ENCODE peak calls at places on chromosomes 11 and 22, in five cellular contexts. G, O, M, R and E are unnamed samples.

GRCh38 chr22:29998627-29999026 is 81.6 kb upstream of the HORMAD2 start:
- DNase-seq in G (no peak), O (no peak), M (peak; percentile 45), R (no peak), E (no peak)

GRCh38 chr11:86811637-86812321 is 11.4 kb downstream of the PRSS23 start:
- DNase-seq in G (peak; percentile 85), O (no peak), M (peak; percentile 81), R (peak; percentile 63), E (no peak)

GRCh38 chr11:120682866-120683265 is 171.3 kb downstream of the GRIK4 start:
- DNase-seq in G (peak; percentile 82), O (no peak), M (peak; percentile 92), R (no peak), E (no peak)

GRCh38 chr11:17352925-17353227 is 1.3 kb downstream of the NCR3LG1 start:
- DNase-seq in G (peak; percentile 34), O (peak; percentile 18), M (peak; percentile 64), R (peak; percentile 66), E (peak; percentile 10)

GRCh38 chr11:32105871-32106312 is 15.0 kb downstream of the RCN1 start:
- DNase-seq in G (no peak), O (no peak), M (no peak), R (no peak), E (no peak)

GRCh38 chr11:119375629-119376196 is 5.8 kb downstream of the USP2 start:
- DNase-seq in G (peak; percentile 86), O (peak; percentile 85), M (peak; percentile 86), R (no peak), E (no peak)

GRCh38 chr11:73962097-73962705 is 11.4 kb downstream of the DNAJB13 start:
- DNase-seq in G (no peak), O (no peak), M (no peak), R (no peak), E (no peak)

GRCh38 chr11:117172678-117173421 is 5.7 kb upstream of the SIDT2 start:
- DNase-seq in G (no peak), O (no peak), M (no peak), R (peak; percentile 49), E (no peak)

GRCh38 chr22:36293606-36294292 is 40.8 kb downstream of the APOL1 start:
- DNase-seq in G (no peak), O (peak; percentile 13), M (no peak), R (no peak), E (no peak)

GRCh38 chr22:50270302-50271010 is at the start of gene MAPK11:
- DNase-seq in G (peak; percentile 61), O (peak; percentile 73), M (peak; percentile 82), R (peak; percentile 87), E (peak; percentile 77)

GRCh38 chr11:21811572-21811971 is 381.3 kb upstream of the ANO5 start:
- DNase-seq in G (no peak), O (no peak), M (no peak), R (no peak), E (no peak)

GRCh38 chr11:68337399-68337835 is 25.0 kb downstream of the LRP5 start:
- DNase-seq in G (no peak), O (no peak), M (no peak), R (no peak), E (no peak)

GRCh38 chr22:31488988-31489617 is 539 bp downstream of the EIF4ENIF1 start:
- DNase-seq in G (peak; percentile 7), O (peak; percentile 36), M (peak; percentile 76), R (peak; percentile 73), E (peak; percentile 19)

GRCh38 chr11:15967166-15967565 is 389.2 kb downstream of the SOX6 start:
- DNase-seq in G (no peak), O (no peak), M (no peak), R (peak; percentile 53), E (no peak)

GRCh38 chr11:24295360-24295759 is 201.5 kb upstream of the LUZP2 start:
- DNase-seq in G (peak; percentile 5), O (no peak), M (no peak), R (peak; percentile 8), E (no peak)

GRCh38 chr22:50526849-50527801 is 1.7 kb upstream of the SCO2 start:
- DNase-seq in G (no peak), O (peak; percentile 65), M (no peak), R (peak; percentile 29), E (no peak)

GRCh38 chr11:83827940-83828554 is 541.9 kb upstream of the CCDC90B start:
- DNase-seq in G (peak; percentile 52), O (no peak), M (peak; percentile 63), R (peak; percentile 73), E (no peak)

GRCh38 chr11:15816270-15816871 is 540.0 kb downstream of the SOX6 start:
- DNase-seq in G (peak; percentile 92), O (no peak), M (peak; percentile 74), R (peak; percentile 97), E (no peak)

GRCh38 chr11:117020873-117021564 is 77.2 kb downstream of the SIK3 start:
- DNase-seq in G (no peak), O (no peak), M (no peak), R (no peak), E (no peak)

GRCh38 chr11:26842458-26842841 is 120.6 kb upstream of the SLC5A12 start:
- DNase-seq in G (peak; percentile 8), O (no peak), M (peak; percentile 64), R (peak; percentile 70), E (no peak)

GRCh38 chr11:19311306-19312030 is 70.7 kb upstream of the E2F8 start:
- DNase-seq in G (peak; percentile 50), O (peak; percentile 52), M (peak; percentile 72), R (peak; percentile 74), E (peak; percentile 26)

GRCh38 chr11:43644626-43645299 is 35.8 kb upstream of the HSD17B12 start:
- DNase-seq in G (peak; percentile 3), O (no peak), M (peak; percentile 54), R (peak; percentile 38), E (no peak)

GRCh38 chr22:20111689-20112622 is 3.9 kb upstream of the RANBP1 start:
- DNase-seq in G (no peak), O (peak; percentile 13), M (no peak), R (no peak), E (no peak)
- H3K36me3 ChIP-seq in G (peaks cover 79% of the 10 kb centered on the region), O (peaks cover 82% of the 10 kb centered on the region), M (peaks cover 12% of the 10 kb centered on the region), R (peaks cover 77% of the 10 kb centered on the region), E (peaks cover 58% of the 10 kb centered on the region)

DNA sequence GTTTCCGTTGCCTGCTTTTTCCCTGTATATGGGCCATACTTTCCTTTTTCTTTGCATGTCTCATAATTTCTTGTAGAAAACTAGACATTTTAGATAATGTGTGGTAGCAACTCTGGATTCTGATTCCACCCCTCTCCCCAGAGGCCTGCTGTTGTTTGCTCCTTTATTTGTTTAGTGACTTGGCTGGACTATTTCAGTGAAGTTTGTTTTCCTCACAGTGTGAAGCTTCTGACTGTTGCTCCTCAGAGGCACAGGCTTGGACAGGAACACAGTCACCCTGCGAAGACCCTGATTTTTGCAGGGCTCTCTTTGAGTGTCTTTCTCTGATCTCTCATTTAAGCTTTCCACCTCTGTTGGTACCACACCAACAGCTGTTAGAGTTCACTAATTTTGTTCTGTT is 72.5 kb downstream of the SWAP70 start:
- DNase-seq in G (no peak), O (no peak), M (no peak), R (no peak), E (no peak)
- H3K36me3 ChIP-seq in G (peaks cover 39% of the 10 kb centered on the region), O (peaks cover 83% of the 10 kb centered on the region), M (peaks cover 64% of the 10 kb centered on the region), R (peaks cover 84% of the 10 kb centered on the region), E (no peaks in the 10 kb centered on the region)

GRCh38 chr22:45548991-45549736 is 46.5 kb downstream of the FBLN1 start:
- DNase-seq in G (peak; percentile 94), O (peak; percentile 42), M (peak; percentile 97), R (no peak), E (no peak)

GRCh38 chr22:45548441-45548840 is 45.8 kb downstream of the FBLN1 start:
- DNase-seq in G (no peak), O (no peak), M (no peak), R (no peak), E (no peak)

GRCh38 chr22:45547016-45547345 is 44.3 kb downstream of the FBLN1 start:
- DNase-seq in G (no peak), O (no peak), M (no peak), R (no peak), E (no peak)

GRCh38 chr22:45544588-45545170 is 42.0 kb downstream of the FBLN1 start:
- DNase-seq in G (peak; percentile 35), O (peak; percentile 46), M (peak; percentile 47), R (no peak), E (no peak)

DNA sequence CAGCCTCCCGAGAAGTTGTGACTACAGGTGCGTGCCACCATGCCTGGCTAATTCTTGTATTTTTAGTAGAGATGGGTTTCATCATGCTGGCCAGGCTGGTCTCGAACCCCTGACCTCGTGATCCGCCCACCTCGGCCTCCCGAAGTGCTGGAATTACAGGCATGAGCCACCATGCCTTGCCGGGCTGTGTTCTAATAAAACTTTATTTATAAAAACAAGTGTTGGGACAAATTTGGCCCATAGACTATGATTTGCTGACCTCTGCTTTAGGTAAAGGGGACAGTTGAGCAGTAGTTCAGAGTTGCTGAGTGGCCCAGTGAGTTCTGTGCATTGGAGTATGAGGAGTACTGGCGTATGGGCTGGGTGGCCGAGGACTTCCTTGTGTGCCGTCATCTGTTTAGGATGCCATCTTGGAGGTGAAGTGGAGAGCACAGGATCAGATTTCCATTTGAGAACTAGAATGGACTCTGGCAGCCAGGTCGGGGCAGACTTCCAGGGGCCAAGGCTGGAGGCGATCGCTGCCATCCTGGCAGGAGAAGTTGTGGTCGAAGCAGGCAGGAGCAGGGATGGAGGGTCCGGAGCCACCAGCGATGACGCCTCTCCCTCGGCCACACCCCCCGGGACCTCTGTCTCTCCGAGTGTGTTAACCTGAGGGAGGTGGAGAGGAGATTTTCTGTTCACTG is 43.8 kb downstream of the FBLN1 start:
- DNase-seq in G (no peak), O (no peak), M (no peak), R (no peak), E (no peak)
- H3K36me3 ChIP-seq in G (peaks cover 84% of the 10 kb centered on the region), O (peaks cover 21% of the 10 kb centered on the region), M (peaks cover 15% of the 10 kb centered on the region), R (peaks cover 34% of the 10 kb centered on the region), E (no peaks in the 10 kb centered on the region)

GRCh38 chr11:72364754-72365153 is 69.6 kb downstream of the CLPB start:
- DNase-seq in G (no peak), O (no peak), M (no peak), R (no peak), E (no peak)

GRCh38 chr11:72375241-72375640 is 59.1 kb downstream of the CLPB start:
- DNase-seq in G (no peak), O (no peak), M (no peak), R (no peak), E (no peak)

GRCh38 chr11:72373163-72373562 is 61.2 kb downstream of the CLPB start:
- DNase-seq in G (no peak), O (no peak), M (no peak), R (no peak), E (no peak)

GRCh38 chr11:72369786-72370185 is 64.5 kb downstream of the CLPB start:
- DNase-seq in G (no peak), O (no peak), M (no peak), R (no peak), E (no peak)

GRCh38 chr11:72370201-72370600 is 64.1 kb downstream of the CLPB start:
- DNase-seq in G (no peak), O (no peak), M (no peak), R (no peak), E (no peak)
- H3K36me3 ChIP-seq in G (no peaks in the 10 kb centered on the region), O (peaks cover 13% of the 10 kb centered on the region), M (peaks cover 3% of the 10 kb centered on the region), R (no peaks in the 10 kb centered on the region), E (no peaks in the 10 kb centered on the region)